ENCODE peak calls at places on chromosome 15, in four cellular contexts. T is GM12878, S is K562, G is H1. K is an unnamed sample.

GRCh38 chr15:68230157-68231100 is 901 bp upstream of the CLN6 start:
- DNase-seq in T (peak), S (peak), G (no peak), K (no peak)

GRCh38 chr15:28944286-28944685 is 58.5 kb downstream of the APBA2 start:
- DNase-seq in T (no peak), S (no peak), G (no peak), K (no peak)

GRCh38 chr15:100216177-100216576 is 125.6 kb downstream of the ADAMTS17 start:
- DNase-seq in S (no peak), G (no peak), T (no peak), K (no peak)

GRCh38 chr15:88465633-88466219 is 1.5 kb downstream of the MRPL46 start:
- DNase-seq in S (peak), G (no peak), T (no peak), K (no peak)

GRCh38 chr15:94412979-94413741 is 181.8 kb downstream of the MCTP2 start:
- DNase-seq in T (no peak), S (peak), G (no peak), K (peak)

GRCh38 chr15:31069360-31070000 is 32.0 kb downstream of the TRPM1 start:
- DNase-seq in T (no peak), S (no peak), G (no peak), K (no peak)

GRCh38 chr15:101115887-101116680 is 135.8 kb downstream of the CHSY1 start:
- DNase-seq in G (no peak), S (no peak), T (no peak), K (no peak)

GRCh38 chr15:101027273-101027901 is 108.2 kb downstream of the LRRK1 start:
- DNase-seq in T (no peak), S (no peak), G (no peak), K (no peak)

GRCh38 chr15:67413770-67414429 is 107.0 kb upstream of the C15orf61 start:
- DNase-seq in G (no peak), T (no peak), S (peak), K (peak)

GRCh38 chr15:72591361-72591760 is 63.1 kb upstream of the GOLGA6B start:
- DNase-seq in G (no peak), S (no peak), T (no peak), K (no peak)

GRCh38 chr15:44157679-44158078 is 37.4 kb downstream of the FRMD5 start:
- DNase-seq in T (no peak), G (no peak), S (no peak), K (peak)

GRCh38 chr15:38547255-38547997 is 17.2 kb downstream of the RASGRP1 start:
- DNase-seq in T (no peak), S (peak), G (no peak), K (no peak)

GRCh38 chr15:78003539-78004008 is 73.9 kb downstream of the TBC1D2B start:
- DNase-seq in T (no peak), S (no peak), G (no peak), K (no peak)

GRCh38 chr15:67188551-67189218 is 65.8 kb downstream of the AAGAB start:
- DNase-seq in G (no peak), T (no peak), S (no peak), K (no peak)

GRCh38 chr15:95446854-95447253 is 883.6 kb upstream of the NR2F2 start:
- DNase-seq in G (no peak), T (peak), S (no peak), K (no peak)

GRCh38 chr15:31019986-31020385 is 28.6 kb upstream of the MTMR10 start:
- DNase-seq in S (no peak), G (no peak), T (no peak), K (no peak)

GRCh38 chr15:33226559-33227181 is 32.2 kb upstream of the FMN1 start:
- DNase-seq in G (no peak), T (peak), S (peak), K (peak)

GRCh38 chr15:40498418-40498817 is 27.6 kb downstream of the CHST14 start:
- DNase-seq in S (no peak), T (no peak), G (no peak), K (no peak)

GRCh38 chr15:39195988-39196486 is 384.8 kb upstream of the THBS1 start:
- DNase-seq in T (no peak), G (no peak), S (no peak), K (no peak)

GRCh38 chr15:99454941-99455795 is 110.6 kb upstream of the MEF2A start:
- DNase-seq in T (no peak), G (no peak), S (peak), K (peak)

GRCh38 chr15:98755138-98755537 is 106.8 kb downstream of the IGF1R start:
- DNase-seq in G (no peak), S (no peak), T (no peak), K (no peak)

GRCh38 chr15:42239528-42240245 is 31.6 kb upstream of the VPS39 start:
- DNase-seq in G (no peak), S (no peak), T (no peak), K (no peak)

GRCh38 chr15:71940004-71940588 is 129.7 kb downstream of the NR2E3 start:
- DNase-seq in S (no peak), T (peak), G (no peak), K (no peak)

GRCh38 chr15:98779463-98780071 is 131.2 kb downstream of the IGF1R start:
- DNase-seq in S (peak), G (peak), T (peak), K (peak)

GRCh38 chr15:42194502-42194901 is 13.6 kb downstream of the VPS39 start:
- DNase-seq in T (no peak), S (peak), G (no peak), K (no peak)

GRCh38 chr15:26891448-26891881 is 24.6 kb downstream of the GABRA5 start:
- DNase-seq in S (peak), T (no peak), G (peak), K (no peak)

GRCh38 chr15:35465763-35466162 is 80.2 kb downstream of the DPH6 start:
- DNase-seq in S (no peak), T (no peak), G (no peak), K (no peak)

DNA sequence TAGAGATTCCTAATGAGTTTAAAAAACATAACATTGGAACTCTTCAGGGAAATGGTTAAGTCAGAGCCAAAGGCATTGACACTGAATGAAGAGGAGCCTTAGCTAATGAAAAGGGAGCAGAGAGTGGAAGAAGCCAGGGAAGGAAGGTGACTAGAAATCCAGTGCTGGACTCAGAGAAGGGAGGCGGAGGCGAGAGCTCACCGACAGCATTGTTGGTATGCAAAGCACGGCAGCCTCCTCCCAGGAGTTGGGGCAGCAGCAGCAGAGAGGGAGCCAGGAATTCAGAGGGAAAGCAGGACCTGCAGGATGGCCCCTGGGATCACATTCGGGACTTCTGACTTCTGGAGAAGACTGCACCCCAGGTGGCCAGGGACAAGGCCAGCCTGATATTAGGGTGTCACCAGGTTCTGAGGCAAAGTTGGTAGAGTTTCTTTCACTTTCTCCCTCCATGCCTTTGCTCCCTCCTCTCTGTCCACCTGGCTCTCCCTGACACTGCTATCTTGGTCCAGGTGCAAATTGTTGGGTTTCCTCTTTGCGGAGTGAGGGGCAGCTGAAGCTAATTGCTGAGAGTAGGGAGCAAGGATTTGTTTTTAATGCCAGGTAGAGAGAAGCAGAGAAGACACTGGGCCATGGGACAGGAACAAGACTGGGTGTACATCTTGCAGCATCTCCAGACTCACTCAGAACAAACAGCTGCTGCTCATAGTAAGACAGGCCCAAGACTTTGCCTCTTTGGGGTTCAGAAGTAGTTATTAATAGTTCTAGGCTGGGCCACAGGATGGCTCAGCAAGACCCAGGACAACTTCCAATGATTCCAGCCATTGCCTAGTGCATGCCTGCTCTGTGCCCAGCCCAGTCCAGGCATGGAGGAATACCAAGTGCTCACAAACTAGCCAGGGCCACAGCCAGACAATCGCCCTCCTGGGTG is 157.9 kb downstream of the TLE3 start:
- DNase-seq in S (no peak), G (peak), T (no peak), K (no peak)
- TF ChIP-seq SRF in S (no peak), G (no peak), T (no peak), K (no peak)

GRCh38 chr15:64519897-64520296 is 59.5 kb downstream of the ZNF609 start:
- DNase-seq in S (no peak), G (no peak), T (no peak), K (no peak)
- TF ChIP-seq CTCF in S (no peak), G (no peak), T (no peak), K (no peak)

DNA sequence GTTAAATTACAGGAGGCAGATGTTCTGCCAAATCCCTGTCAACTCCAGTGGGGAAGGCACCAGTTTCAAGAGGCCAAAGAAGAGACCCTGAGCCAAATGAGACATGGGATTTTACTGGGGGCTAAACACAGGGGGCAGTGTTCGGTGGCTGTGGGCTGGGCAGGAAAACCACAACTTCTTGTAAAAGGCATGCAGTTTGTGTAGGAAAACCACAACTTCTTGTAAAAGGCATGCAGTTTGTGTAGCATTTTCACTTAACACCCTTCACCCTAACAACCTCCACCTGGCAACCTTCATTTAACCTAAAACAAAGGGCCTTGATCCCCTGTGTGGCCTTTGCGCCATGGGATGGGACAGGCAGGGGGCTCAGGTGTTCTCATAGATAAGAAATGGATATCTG is 61.0 kb downstream of the POLR2M start:
- DNase-seq in G (no peak), T (no peak), S (no peak), K (no peak)
- TF ChIP-seq EGR1 in G (no peak), T (no peak), S (no peak), K (no peak)

GRCh38 chr15:70853270-70853854 is 595 bp downstream of the LARP6 start:
- DNase-seq in S (no peak), T (no peak), G (peak), K (no peak)
- TF ChIP-seq SRF in S (no peak), T (no peak), G (no peak), K (no peak)

GRCh38 chr15:49900836-49901235 is 218.2 kb downstream of the ATP8B4 start:
- DNase-seq in T (no peak), S (no peak), G (no peak), K (no peak)

GRCh38 chr15:49898097-49898496 is 220.9 kb downstream of the ATP8B4 start:
- DNase-seq in T (no peak), S (no peak), G (no peak), K (no peak)

GRCh38 chr15:49895337-49896223 is 223.5 kb downstream of the ATP8B4 start:
- DNase-seq in S (no peak), G (no peak), T (no peak), K (no peak)

GRCh38 chr15:49900036-49900435 is 219.0 kb downstream of the ATP8B4 start:
- DNase-seq in G (no peak), T (no peak), S (no peak), K (no peak)

DNA sequence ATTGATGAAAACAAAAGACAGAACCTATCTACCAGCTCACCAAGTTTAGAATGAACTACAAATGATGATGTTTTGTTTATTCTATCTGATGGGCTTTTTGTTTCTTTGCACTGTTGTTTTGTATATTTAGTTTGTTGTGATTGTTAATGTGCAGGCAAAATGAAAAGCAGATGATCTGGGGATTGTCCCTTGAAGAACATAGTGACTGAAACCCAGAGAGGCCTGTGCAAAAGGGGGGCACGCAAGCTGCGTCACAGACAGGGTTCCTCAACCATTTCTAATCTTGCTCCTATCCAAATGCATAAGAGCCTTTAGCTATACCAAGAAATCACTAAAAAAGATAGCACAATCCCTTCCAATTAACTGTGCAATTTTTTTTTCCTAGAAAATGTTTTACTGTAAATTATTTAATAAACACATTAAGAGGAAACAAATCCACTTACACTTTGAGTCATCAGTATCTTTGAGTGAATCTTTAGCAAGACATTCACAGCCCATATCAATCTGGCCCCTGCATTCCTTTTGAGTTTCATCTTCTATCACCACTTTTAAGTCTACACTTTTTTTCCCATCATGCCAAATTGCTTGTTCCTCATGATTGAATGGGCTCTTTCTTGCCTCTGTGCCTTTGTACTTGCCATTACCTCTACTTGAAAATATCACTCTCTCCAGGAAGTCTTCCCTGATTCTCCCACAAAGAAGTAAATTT is 220.3 kb downstream of the ATP8B4 start:
- DNase-seq in G (no peak), T (no peak), S (no peak), K (no peak)
- TF ChIP-seq CTCF in G (no peak), T (no peak), S (no peak), K (no peak)

K was measured in HCT116.